ENCODE peak calls at places on chromosomes 6 and 20, in eight cellular contexts. One of them, this sample, is unnamed.

GRCh38 chr20:50777373-50777772 is 17.5 kb upstream of the BCAS4 start:
- DNase-seq in PC-9: no peak
- DNase-seq in cardiac muscle cell: no peak
- DNase-seq in Calu3: no peak
- DNase-seq in ovary: no peak
- DNase-seq in AG10803: no peak
- DNase-seq in endothelial cell: no peak
- DNase-seq in cardiac fibroblast: no peak
- DNase-seq in this sample: no peak

GRCh38 chr6:39189915-39190544 is 39.2 kb downstream of the KCNK5 start:
- DNase-seq in PC-9: no peak
- DNase-seq in cardiac muscle cell: peak
- DNase-seq in Calu3: peak
- DNase-seq in ovary: peak
- DNase-seq in AG10803: peak
- DNase-seq in endothelial cell: peak
- DNase-seq in cardiac fibroblast: no peak
- DNase-seq in this sample: peak

GRCh38 chr6:16157909-16158308 is 29.0 kb downstream of the MYLIP start:
- DNase-seq in PC-9: no peak
- DNase-seq in cardiac muscle cell: no peak
- DNase-seq in Calu3: no peak
- DNase-seq in ovary: no peak
- DNase-seq in AG10803: no peak
- DNase-seq in endothelial cell: no peak
- DNase-seq in cardiac fibroblast: no peak
- DNase-seq in this sample: peak

GRCh38 chr20:20003088-20003954 is 13.8 kb upstream of the NAA20 start:
- DNase-seq in PC-9: no peak
- DNase-seq in cardiac muscle cell: peak
- DNase-seq in Calu3: no peak
- DNase-seq in ovary: no peak
- DNase-seq in AG10803: no peak
- DNase-seq in endothelial cell: no peak
- DNase-seq in cardiac fibroblast: peak
- DNase-seq in this sample: peak

GRCh38 chr6:138736640-138737039 is 36.9 kb upstream of the CCDC28A start:
- DNase-seq in PC-9: no peak
- DNase-seq in cardiac muscle cell: peak
- DNase-seq in Calu3: no peak
- DNase-seq in ovary: no peak
- DNase-seq in AG10803: peak
- DNase-seq in endothelial cell: no peak
- DNase-seq in cardiac fibroblast: no peak
- DNase-seq in this sample: no peak

GRCh38 chr6:136784910-136785746 is 7.1 kb downstream of the MAP3K5 start:
- DNase-seq in PC-9: no peak
- DNase-seq in cardiac muscle cell: peak
- DNase-seq in Calu3: peak
- DNase-seq in ovary: peak
- DNase-seq in AG10803: no peak
- DNase-seq in endothelial cell: no peak
- DNase-seq in cardiac fibroblast: peak
- DNase-seq in this sample: peak

GRCh38 chr6:11763460-11764249 is 14.9 kb downstream of the ADTRP start:
- DNase-seq in PC-9: no peak
- DNase-seq in cardiac muscle cell: peak
- DNase-seq in Calu3: no peak
- DNase-seq in ovary: no peak
- DNase-seq in AG10803: no peak
- DNase-seq in endothelial cell: no peak
- DNase-seq in cardiac fibroblast: no peak
- DNase-seq in this sample: no peak

GRCh38 chr6:167652701-167653095 is 174.0 kb upstream of the AFDN start:
- DNase-seq in PC-9: no peak
- DNase-seq in cardiac muscle cell: no peak
- DNase-seq in Calu3: no peak
- DNase-seq in ovary: no peak
- DNase-seq in AG10803: no peak
- DNase-seq in endothelial cell: peak
- DNase-seq in cardiac fibroblast: no peak
- DNase-seq in this sample: no peak

GRCh38 chr20:16191496-16191895 is 381.8 kb downstream of the KIF16B start:
- DNase-seq in PC-9: no peak
- DNase-seq in cardiac muscle cell: no peak
- DNase-seq in Calu3: no peak
- DNase-seq in ovary: no peak
- DNase-seq in AG10803: no peak
- DNase-seq in endothelial cell: no peak
- DNase-seq in cardiac fibroblast: no peak
- DNase-seq in this sample: no peak

GRCh38 chr6:161884782-161885181 is 610.9 kb upstream of the AGPAT4 start:
- DNase-seq in PC-9: no peak
- DNase-seq in cardiac muscle cell: no peak
- DNase-seq in Calu3: no peak
- DNase-seq in ovary: no peak
- DNase-seq in AG10803: no peak
- DNase-seq in endothelial cell: no peak
- DNase-seq in cardiac fibroblast: no peak
- DNase-seq in this sample: no peak

GRCh38 chr20:60748086-60748485 is 504.0 kb upstream of the CDH4 start:
- DNase-seq in PC-9: no peak
- DNase-seq in cardiac muscle cell: no peak
- DNase-seq in Calu3: no peak
- DNase-seq in ovary: no peak
- DNase-seq in AG10803: no peak
- DNase-seq in endothelial cell: no peak
- DNase-seq in cardiac fibroblast: no peak
- DNase-seq in this sample: no peak

GRCh38 chr6:38612386-38612965 is 27.3 kb downstream of the BTBD9 start:
- DNase-seq in PC-9: no peak
- DNase-seq in cardiac muscle cell: peak
- DNase-seq in Calu3: no peak
- DNase-seq in ovary: no peak
- DNase-seq in AG10803: peak
- DNase-seq in endothelial cell: no peak
- DNase-seq in cardiac fibroblast: peak
- DNase-seq in this sample: no peak

GRCh38 chr6:49370518-49370917 is 92.5 kb downstream of the MMUT start:
- DNase-seq in PC-9: no peak
- DNase-seq in cardiac muscle cell: no peak
- DNase-seq in Calu3: no peak
- DNase-seq in ovary: no peak
- DNase-seq in AG10803: no peak
- DNase-seq in endothelial cell: no peak
- DNase-seq in cardiac fibroblast: no peak
- DNase-seq in this sample: no peak

GRCh38 chr6:1592852-1593251 is 16.9 kb upstream of the FOXC1 start:
- DNase-seq in PC-9: no peak
- DNase-seq in cardiac muscle cell: no peak
- DNase-seq in Calu3: no peak
- DNase-seq in ovary: no peak
- DNase-seq in AG10803: no peak
- DNase-seq in endothelial cell: no peak
- DNase-seq in cardiac fibroblast: no peak
- DNase-seq in this sample: no peak

GRCh38 chr6:160394654-160395035 is 46.5 kb downstream of the SLC22A3 start:
- DNase-seq in PC-9: no peak
- DNase-seq in cardiac muscle cell: no peak
- DNase-seq in Calu3: peak
- DNase-seq in ovary: no peak
- DNase-seq in AG10803: no peak
- DNase-seq in endothelial cell: no peak
- DNase-seq in cardiac fibroblast: no peak
- DNase-seq in this sample: no peak
- TF ChIP-seq CTCF in PC-9: no peak
- TF ChIP-seq CTCF in cardiac muscle cell: no peak
- TF ChIP-seq CTCF in Calu3: no peak
- TF ChIP-seq CTCF in ovary: no peak
- TF ChIP-seq CTCF in AG10803: no peak
- TF ChIP-seq CTCF in endothelial cell: no peak
- TF ChIP-seq CTCF in cardiac fibroblast: no peak
- TF ChIP-seq CTCF in this sample: no peak

DNA sequence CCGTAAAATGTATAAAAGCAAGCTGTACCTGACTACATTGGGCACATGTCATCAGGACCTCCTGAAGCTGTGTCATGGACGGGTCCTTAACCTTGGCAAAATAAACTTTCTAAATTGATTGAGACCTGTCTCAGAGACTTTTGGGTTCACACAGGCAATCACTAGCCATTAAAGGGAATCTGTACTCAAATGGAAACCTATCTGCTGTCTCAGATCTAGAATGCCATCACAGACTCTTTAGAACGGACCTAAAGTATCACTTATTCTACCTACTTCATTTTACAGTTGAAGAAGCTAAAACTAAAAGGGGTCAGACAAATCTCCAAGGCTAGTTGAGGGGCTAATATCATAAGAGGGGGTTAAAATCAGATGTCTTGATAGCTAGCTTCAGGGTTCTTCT is 11.1 kb downstream of the SAMD3 start:
- DNase-seq in PC-9: no peak
- DNase-seq in cardiac muscle cell: no peak
- DNase-seq in Calu3: no peak
- DNase-seq in ovary: no peak
- DNase-seq in AG10803: no peak
- DNase-seq in endothelial cell: no peak
- DNase-seq in cardiac fibroblast: no peak
- DNase-seq in this sample: no peak
- TF ChIP-seq CTCF in PC-9: no peak
- TF ChIP-seq CTCF in cardiac muscle cell: no peak
- TF ChIP-seq CTCF in Calu3: no peak
- TF ChIP-seq CTCF in ovary: no peak
- TF ChIP-seq CTCF in AG10803: no peak
- TF ChIP-seq CTCF in endothelial cell: no peak
- TF ChIP-seq CTCF in cardiac fibroblast: no peak
- TF ChIP-seq CTCF in this sample: no peak

GRCh38 chr20:62808211-62808865 is 3.7 kb downstream of the OGFR start:
- DNase-seq in PC-9: no peak
- DNase-seq in cardiac muscle cell: peak
- DNase-seq in Calu3: peak
- DNase-seq in ovary: peak
- DNase-seq in AG10803: peak
- DNase-seq in endothelial cell: peak
- DNase-seq in cardiac fibroblast: peak
- DNase-seq in this sample: peak
- TF ChIP-seq CTCF in PC-9: peak
- TF ChIP-seq CTCF in cardiac muscle cell: peak
- TF ChIP-seq CTCF in Calu3: peak
- TF ChIP-seq CTCF in ovary: peak
- TF ChIP-seq CTCF in AG10803: peak
- TF ChIP-seq CTCF in endothelial cell: peak
- TF ChIP-seq CTCF in cardiac fibroblast: peak
- TF ChIP-seq CTCF in this sample: peak

GRCh38 chr6:30493643-30494250 is 4.4 kb downstream of the HLA-E start:
- DNase-seq in PC-9: no peak
- DNase-seq in cardiac muscle cell: no peak
- DNase-seq in Calu3: no peak
- DNase-seq in ovary: no peak
- DNase-seq in AG10803: no peak
- DNase-seq in endothelial cell: no peak
- DNase-seq in cardiac fibroblast: no peak
- DNase-seq in this sample: no peak
- TF ChIP-seq CTCF in PC-9: no peak
- TF ChIP-seq CTCF in cardiac muscle cell: peak
- TF ChIP-seq CTCF in Calu3: peak
- TF ChIP-seq CTCF in ovary: no peak
- TF ChIP-seq CTCF in AG10803: no peak
- TF ChIP-seq CTCF in endothelial cell: peak
- TF ChIP-seq CTCF in cardiac fibroblast: peak
- TF ChIP-seq CTCF in this sample: no peak

GRCh38 chr6:24391756-24392405 is 10.9 kb upstream of the MRS2 start:
- DNase-seq in PC-9: no peak
- DNase-seq in cardiac muscle cell: no peak
- DNase-seq in Calu3: no peak
- DNase-seq in ovary: no peak
- DNase-seq in AG10803: no peak
- DNase-seq in endothelial cell: no peak
- DNase-seq in cardiac fibroblast: no peak
- DNase-seq in this sample: no peak
- TF ChIP-seq CTCF in PC-9: no peak
- TF ChIP-seq CTCF in cardiac muscle cell: no peak
- TF ChIP-seq CTCF in Calu3: no peak
- TF ChIP-seq CTCF in ovary: no peak
- TF ChIP-seq CTCF in AG10803: no peak
- TF ChIP-seq CTCF in endothelial cell: no peak
- TF ChIP-seq CTCF in cardiac fibroblast: no peak
- TF ChIP-seq CTCF in this sample: no peak

GRCh38 chr6:51618563-51618962 is 468.9 kb downstream of the PKHD1 start:
- DNase-seq in PC-9: no peak
- DNase-seq in cardiac muscle cell: no peak
- DNase-seq in Calu3: no peak
- DNase-seq in ovary: no peak
- DNase-seq in AG10803: no peak
- DNase-seq in endothelial cell: no peak
- DNase-seq in cardiac fibroblast: no peak
- DNase-seq in this sample: no peak
- TF ChIP-seq CTCF in PC-9: peak
- TF ChIP-seq CTCF in cardiac muscle cell: no peak
- TF ChIP-seq CTCF in Calu3: no peak
- TF ChIP-seq CTCF in ovary: no peak
- TF ChIP-seq CTCF in AG10803: no peak
- TF ChIP-seq CTCF in endothelial cell: peak
- TF ChIP-seq CTCF in cardiac fibroblast: peak
- TF ChIP-seq CTCF in this sample: peak

GRCh38 chr6:24493945-24494725 is 634 bp upstream of the ALDH5A1 start:
- DNase-seq in PC-9: no peak
- DNase-seq in cardiac muscle cell: no peak
- DNase-seq in Calu3: no peak
- DNase-seq in ovary: no peak
- DNase-seq in AG10803: no peak
- DNase-seq in endothelial cell: no peak
- DNase-seq in cardiac fibroblast: no peak
- DNase-seq in this sample: no peak

GRCh38 chr6:24494726-24495515 is at the start of gene ALDH5A1:
- DNase-seq in PC-9: no peak
- DNase-seq in cardiac muscle cell: peak
- DNase-seq in Calu3: peak
- DNase-seq in ovary: peak
- DNase-seq in AG10803: peak
- DNase-seq in endothelial cell: peak
- DNase-seq in cardiac fibroblast: peak
- DNase-seq in this sample: peak

GRCh38 chr6:24489470-24489869 is at the start of gene GPLD1:
- DNase-seq in PC-9: no peak
- DNase-seq in cardiac muscle cell: no peak
- DNase-seq in Calu3: no peak
- DNase-seq in ovary: no peak
- DNase-seq in AG10803: no peak
- DNase-seq in endothelial cell: no peak
- DNase-seq in cardiac fibroblast: no peak
- DNase-seq in this sample: no peak

GRCh38 chr6:24489881-24490280 is 503 bp upstream of the GPLD1 start:
- DNase-seq in PC-9: peak
- DNase-seq in cardiac muscle cell: peak
- DNase-seq in Calu3: no peak
- DNase-seq in ovary: no peak
- DNase-seq in AG10803: peak
- DNase-seq in endothelial cell: no peak
- DNase-seq in cardiac fibroblast: peak
- DNase-seq in this sample: peak

GRCh38 chr6:24492475-24492874 is 2.3 kb upstream of the ALDH5A1 start:
- DNase-seq in PC-9: no peak
- DNase-seq in cardiac muscle cell: peak
- DNase-seq in Calu3: peak
- DNase-seq in ovary: no peak
- DNase-seq in AG10803: peak
- DNase-seq in endothelial cell: peak
- DNase-seq in cardiac fibroblast: no peak
- DNase-seq in this sample: peak
- TF ChIP-seq CTCF in PC-9: no peak
- TF ChIP-seq CTCF in cardiac muscle cell: peak
- TF ChIP-seq CTCF in Calu3: no peak
- TF ChIP-seq CTCF in ovary: no peak
- TF ChIP-seq CTCF in AG10803: peak
- TF ChIP-seq CTCF in endothelial cell: peak
- TF ChIP-seq CTCF in cardiac fibroblast: peak
- TF ChIP-seq CTCF in this sample: no peak

This sample was measured in thyroid gland.